ENCODE peak calls at places on chromosomes 16 and 17, in ten cellular contexts. One of them, this sample, is unnamed.

GRCh38 chr17:48131216-48131824 is 23.8 kb downstream of the SNX11 start:
- DNase-seq in Daoy: peak
- DNase-seq in astrocyte of the cerebellum: peak
- DNase-seq in central memory CD4-positive, alpha-beta T cell: peak
- DNase-seq in 8988T: peak
- DNase-seq in CD8-positive, alpha-beta memory T cell: peak
- DNase-seq in uterus: peak
- DNase-seq in HT1080: peak
- DNase-seq in body of pancreas: peak
- DNase-seq in foreskin melanocyte: peak
- DNase-seq in this sample: peak

GRCh38 chr16:78705694-78706093 is 606.2 kb downstream of the WWOX start:
- DNase-seq in Daoy: peak
- DNase-seq in astrocyte of the cerebellum: no peak
- DNase-seq in central memory CD4-positive, alpha-beta T cell: peak
- DNase-seq in 8988T: no peak
- DNase-seq in CD8-positive, alpha-beta memory T cell: peak
- DNase-seq in uterus: no peak
- DNase-seq in HT1080: peak
- DNase-seq in body of pancreas: no peak
- DNase-seq in foreskin melanocyte: no peak
- DNase-seq in this sample: no peak

GRCh38 chr17:71472809-71473789 is 647.7 kb upstream of the SOX9 start:
- DNase-seq in Daoy: peak
- DNase-seq in astrocyte of the cerebellum: peak
- DNase-seq in central memory CD4-positive, alpha-beta T cell: no peak
- DNase-seq in 8988T: peak
- DNase-seq in CD8-positive, alpha-beta memory T cell: no peak
- DNase-seq in uterus: no peak
- DNase-seq in HT1080: peak
- DNase-seq in body of pancreas: peak
- DNase-seq in foreskin melanocyte: peak
- DNase-seq in this sample: peak

GRCh38 chr17:81065500-81065899 is 30.5 kb downstream of the BAIAP2 start:
- DNase-seq in Daoy: no peak
- DNase-seq in astrocyte of the cerebellum: no peak
- DNase-seq in central memory CD4-positive, alpha-beta T cell: no peak
- DNase-seq in 8988T: no peak
- DNase-seq in CD8-positive, alpha-beta memory T cell: no peak
- DNase-seq in uterus: no peak
- DNase-seq in HT1080: no peak
- DNase-seq in body of pancreas: no peak
- DNase-seq in foreskin melanocyte: no peak
- DNase-seq in this sample: no peak

GRCh38 chr17:66383353-66383752 is 80.9 kb downstream of the PRKCA start:
- DNase-seq in Daoy: no peak
- DNase-seq in astrocyte of the cerebellum: peak
- DNase-seq in central memory CD4-positive, alpha-beta T cell: no peak
- DNase-seq in 8988T: no peak
- DNase-seq in CD8-positive, alpha-beta memory T cell: no peak
- DNase-seq in uterus: no peak
- DNase-seq in HT1080: no peak
- DNase-seq in body of pancreas: no peak
- DNase-seq in foreskin melanocyte: no peak
- DNase-seq in this sample: no peak

GRCh38 chr17:30372755-30373154 is 6.0 kb upstream of the CPD start:
- DNase-seq in Daoy: peak
- DNase-seq in astrocyte of the cerebellum: no peak
- DNase-seq in central memory CD4-positive, alpha-beta T cell: no peak
- DNase-seq in 8988T: peak
- DNase-seq in CD8-positive, alpha-beta memory T cell: no peak
- DNase-seq in uterus: no peak
- DNase-seq in HT1080: peak
- DNase-seq in body of pancreas: no peak
- DNase-seq in foreskin melanocyte: no peak
- DNase-seq in this sample: no peak

GRCh38 chr17:73349138-73349537 is 37.3 kb upstream of the CDC42EP4 start:
- DNase-seq in Daoy: no peak
- DNase-seq in astrocyte of the cerebellum: no peak
- DNase-seq in central memory CD4-positive, alpha-beta T cell: no peak
- DNase-seq in 8988T: no peak
- DNase-seq in CD8-positive, alpha-beta memory T cell: no peak
- DNase-seq in uterus: no peak
- DNase-seq in HT1080: no peak
- DNase-seq in body of pancreas: no peak
- DNase-seq in foreskin melanocyte: peak
- DNase-seq in this sample: no peak

GRCh38 chr17:66355510-66355909 is 53.1 kb downstream of the PRKCA start:
- DNase-seq in Daoy: no peak
- DNase-seq in astrocyte of the cerebellum: no peak
- DNase-seq in central memory CD4-positive, alpha-beta T cell: no peak
- DNase-seq in 8988T: no peak
- DNase-seq in CD8-positive, alpha-beta memory T cell: no peak
- DNase-seq in uterus: no peak
- DNase-seq in HT1080: no peak
- DNase-seq in body of pancreas: no peak
- DNase-seq in foreskin melanocyte: no peak
- DNase-seq in this sample: no peak

GRCh38 chr17:41067281-41067680 is 1.6 kb upstream of the KRTAP2-4 start:
- DNase-seq in Daoy: no peak
- DNase-seq in astrocyte of the cerebellum: no peak
- DNase-seq in central memory CD4-positive, alpha-beta T cell: no peak
- DNase-seq in 8988T: no peak
- DNase-seq in CD8-positive, alpha-beta memory T cell: no peak
- DNase-seq in uterus: no peak
- DNase-seq in HT1080: no peak
- DNase-seq in body of pancreas: no peak
- DNase-seq in foreskin melanocyte: no peak
- DNase-seq in this sample: no peak

GRCh38 chr17:28892024-28892423 is 5.5 kb downstream of the FLOT2 start:
- DNase-seq in Daoy: no peak
- DNase-seq in astrocyte of the cerebellum: no peak
- DNase-seq in central memory CD4-positive, alpha-beta T cell: no peak
- DNase-seq in 8988T: no peak
- DNase-seq in CD8-positive, alpha-beta memory T cell: no peak
- DNase-seq in uterus: no peak
- DNase-seq in HT1080: no peak
- DNase-seq in body of pancreas: no peak
- DNase-seq in foreskin melanocyte: no peak
- DNase-seq in this sample: no peak

GRCh38 chr17:958712-959451 is 20.7 kb downstream of the NXN start:
- DNase-seq in Daoy: no peak
- DNase-seq in astrocyte of the cerebellum: no peak
- DNase-seq in central memory CD4-positive, alpha-beta T cell: no peak
- DNase-seq in 8988T: no peak
- DNase-seq in CD8-positive, alpha-beta memory T cell: no peak
- DNase-seq in uterus: no peak
- DNase-seq in HT1080: no peak
- DNase-seq in body of pancreas: no peak
- DNase-seq in foreskin melanocyte: no peak
- DNase-seq in this sample: no peak

GRCh38 chr17:20184977-20185619 is 175.9 kb downstream of the SPECC1 start:
- DNase-seq in Daoy: no peak
- DNase-seq in astrocyte of the cerebellum: no peak
- DNase-seq in central memory CD4-positive, alpha-beta T cell: no peak
- DNase-seq in 8988T: no peak
- DNase-seq in CD8-positive, alpha-beta memory T cell: no peak
- DNase-seq in uterus: no peak
- DNase-seq in HT1080: no peak
- DNase-seq in body of pancreas: no peak
- DNase-seq in foreskin melanocyte: no peak
- DNase-seq in this sample: no peak

GRCh38 chr16:1054660-1055556 is 17.6 kb upstream of the SSTR5 start:
- DNase-seq in Daoy: peak
- DNase-seq in astrocyte of the cerebellum: peak
- DNase-seq in central memory CD4-positive, alpha-beta T cell: no peak
- DNase-seq in 8988T: peak
- DNase-seq in CD8-positive, alpha-beta memory T cell: peak
- DNase-seq in uterus: no peak
- DNase-seq in HT1080: peak
- DNase-seq in body of pancreas: peak
- DNase-seq in foreskin melanocyte: peak
- DNase-seq in this sample: peak

GRCh38 chr16:56282455-56282854 is 91.2 kb downstream of the GNAO1 start:
- DNase-seq in Daoy: no peak
- DNase-seq in astrocyte of the cerebellum: no peak
- DNase-seq in central memory CD4-positive, alpha-beta T cell: no peak
- DNase-seq in 8988T: no peak
- DNase-seq in CD8-positive, alpha-beta memory T cell: no peak
- DNase-seq in uterus: no peak
- DNase-seq in HT1080: no peak
- DNase-seq in body of pancreas: no peak
- DNase-seq in foreskin melanocyte: no peak
- DNase-seq in this sample: no peak

GRCh38 chr16:50396770-50397525 is 28.2 kb upstream of the BRD7 start:
- DNase-seq in Daoy: peak
- DNase-seq in astrocyte of the cerebellum: peak
- DNase-seq in central memory CD4-positive, alpha-beta T cell: no peak
- DNase-seq in 8988T: peak
- DNase-seq in CD8-positive, alpha-beta memory T cell: no peak
- DNase-seq in uterus: no peak
- DNase-seq in HT1080: peak
- DNase-seq in body of pancreas: no peak
- DNase-seq in foreskin melanocyte: no peak
- DNase-seq in this sample: no peak